ENCODE peak calls at places on chromosomes 7 and 10, in four cellular contexts. R, Q, L and I are unnamed samples.

GRCh38 chr7:94888542-94888941 is 18.9 kb upstream of the PPP1R9A start:
- DNase-seq in L (no peak), R (no peak), Q (peak), I (no peak)

GRCh38 chr7:23106491-23106800 is 861 bp downstream of the KLHL7 start:
- DNase-seq in Q (no peak), L (peak), R (no peak), I (no peak)

GRCh38 chr7:81111358-81111757 is 192.5 kb upstream of the SEMA3C start:
- DNase-seq in L (no peak), R (no peak), Q (peak), I (no peak)

GRCh38 chr7:93054975-93055374 is 62.8 kb downstream of the SAMD9 start:
- DNase-seq in L (no peak), Q (no peak), R (no peak), I (no peak)

GRCh38 chr10:9175200-9175599 is 1120.7 kb downstream of the GATA3 start:
- DNase-seq in Q (no peak), R (no peak), L (no peak), I (no peak)

GRCh38 chr10:123117644-123118409 is 17.9 kb upstream of the HMX3 start:
- DNase-seq in R (no peak), Q (no peak), L (no peak), I (no peak)

GRCh38 chr7:111011500-111011899 is 79.4 kb upstream of the LRRN3 start:
- DNase-seq in L (no peak), R (no peak), Q (no peak), I (no peak)

GRCh38 chr7:80771523-80771922 is 133.1 kb downstream of the CD36 start:
- DNase-seq in L (no peak), R (no peak), Q (peak), I (no peak)

GRCh38 chr7:94687810-94688209 is 31.9 kb upstream of the SGCE start:
- DNase-seq in Q (peak), R (no peak), L (no peak), I (no peak)

GRCh38 chr7:37493123-37493522 is 44.5 kb upstream of the ELMO1 start:
- DNase-seq in R (no peak), Q (no peak), L (no peak), I (no peak)

GRCh38 chr7:131431289-131431688 is 103.6 kb downstream of the MKLN1 start:
- DNase-seq in Q (peak), L (no peak), R (no peak), I (no peak)

GRCh38 chr10:111360260-111360925 is 283.6 kb downstream of the ADRA2A start:
- DNase-seq in L (no peak), R (no peak), Q (peak), I (no peak)